ENCODE peak calls at places on chromosomes 12 and 14, in eight cellular contexts. R is endothelial cell of umbilical vein; X is fibroblast of mammary gland; F is stimulated activated CD4-positive, alpha-beta T cell treated with anti-CD3 and anti-CD28 coated beads, Interleukin-4, amount 100 ng/mL, for 4 hours; V is endothelial cell; C is CD8-positive, alpha-beta memory T cell; H is psoas muscle; A is stimulated activated CD8-positive, alpha-beta memory T cell treated with anti-CD3 and anti-CD28 coated beads, Interleukin-12 subunit alpha, Interleukin-12 subunit beta, amount 100 ng/mL, for 4 hours. D is an unnamed sample.

GRCh38 chr12:1796515-1797010 is 23.8 kb upstream of the LRTM2 start:
- DNase-seq in V (no peak), X (peak), F (peak), A (no peak), C (peak), H (peak), R (peak), D (peak)

GRCh38 chr12:113232787-113233585 is 11.7 kb downstream of the TPCN1 start:
- DNase-seq in V (no peak), X (peak), F (peak), H (peak), C (peak), A (peak), R (no peak), D (peak)

GRCh38 chr12:48061943-48062719 is 43.7 kb downstream of the SENP1 start:
- DNase-seq in A (no peak), R (no peak), X (no peak), V (no peak), C (no peak), H (no peak), F (no peak), D (no peak)

GRCh38 chr12:47833591-47834012 is 13.9 kb upstream of the HDAC7 start:
- DNase-seq in A (no peak), R (no peak), C (no peak), F (no peak), X (no peak), V (no peak), H (no peak), D (no peak)

GRCh38 chr12:10086387-10086786 is 12.4 kb downstream of the CLEC1A start:
- DNase-seq in X (no peak), R (no peak), F (no peak), C (no peak), H (no peak), V (no peak), A (no peak), D (no peak)

GRCh38 chr12:67927231-67927630 is 62.0 kb upstream of the IFNG-AS1 start:
- DNase-seq in V (no peak), R (no peak), C (no peak), H (no peak), A (no peak), F (no peak), X (no peak), D (no peak)

GRCh38 chr14:22849212-22849819 is 12.9 kb downstream of the MMP14 start:
- DNase-seq in A (no peak), F (no peak), C (no peak), R (no peak), V (no peak), X (peak), H (peak), D (no peak)

GRCh38 chr12:64900540-64900939 is 76.1 kb downstream of the TBC1D30 start:
- DNase-seq in H (no peak), A (no peak), X (peak), V (no peak), F (no peak), C (no peak), R (peak), D (no peak)

GRCh38 chr12:6224550-6224949 is 24.4 kb downstream of the CD9 start:
- DNase-seq in C (no peak), A (no peak), H (peak), F (no peak), V (no peak), R (peak), X (peak), D (no peak)

GRCh38 chr14:26841920-26842741 is 244.3 kb upstream of the NOVA1 start:
- DNase-seq in V (no peak), X (peak), R (peak), C (no peak), H (peak), F (no peak), A (no peak), D (no peak)

GRCh38 chr14:60651936-60652673 is 2.8 kb upstream of the SIX1 start:
- DNase-seq in X (no peak), F (no peak), V (peak), H (no peak), R (no peak), A (no peak), C (no peak), D (no peak)

GRCh38 chr14:104461676-104462443 is 117.7 kb upstream of the C14orf180 start:
- DNase-seq in A (no peak), H (no peak), R (no peak), C (no peak), F (no peak), X (no peak), V (no peak), D (no peak)

GRCh38 chr14:60981626-60982455 is 796 bp downstream of the SLC38A6 start:
- DNase-seq in H (no peak), R (peak), C (no peak), A (no peak), X (peak), F (no peak), V (no peak), D (no peak)

GRCh38 chr12:58954002-58954401 is 33.7 kb upstream of the LRIG3 start:
- DNase-seq in V (no peak), R (no peak), A (no peak), C (no peak), X (no peak), F (no peak), H (no peak), D (no peak)

GRCh38 chr12:65443038-65443437 is 164.6 kb downstream of the MSRB3 start:
- DNase-seq in H (no peak), A (no peak), R (no peak), X (peak), C (no peak), F (no peak), V (no peak), D (no peak)

D was measured in activated T-helper 9 cell treated with anti-CD3 and anti-CD28 coated beads, Interleukin-2, amount 50 U/mL, for 16 hours.